ENCODE peak calls at places on chromosomes 1 and 21, in six cellular contexts. L is ascending aorta; X is aorta; Q is stimulated activated CD8-positive, alpha-beta memory T cell treated with anti-CD3 and anti-CD28 coated beads, Interleukin-15, amount 100 ng/mL, for 24 hours; I is activated CD4-positive, alpha-beta T cell treated with anti-CD3 and anti-CD28 coated beads, Interleukin-2, amount 50 U/mL, for 48 hours; B is SW480. O is an unnamed sample.

GRCh38 chr1:219587817-219588561 is 24.9 kb downstream of the ZC3H11B start:
- DNase-seq in L (no peak), X (no peak), Q (no peak), I (no peak), B (no peak), O (no peak)

GRCh38 chr1:14915356-14916054 is 238.0 kb upstream of the TMEM51 start:
- DNase-seq in L (no peak), X (no peak), Q (peak; percentile 15), I (peak; percentile 44), B (peak; percentile 40), O (peak; percentile 32)

GRCh38 chr1:183879477-183879876 is 74.6 kb downstream of the RGL1 start:
- DNase-seq in L (no peak), X (no peak), Q (no peak), I (no peak), B (no peak), O (no peak)

GRCh38 chr1:91148641-91149069 is 126.8 kb upstream of the ZNF644 start:
- DNase-seq in L (no peak), X (peak; percentile 58), Q (no peak), I (no peak), B (no peak), O (no peak)

GRCh38 chr1:43732132-43732531 is 24.8 kb downstream of the ST3GAL3 start:
- DNase-seq in L (no peak), X (no peak), Q (no peak), I (no peak), B (no peak), O (no peak)

GRCh38 chr1:110630770-110631663 is 24.9 kb upstream of the KCNA2 start:
- DNase-seq in L (no peak), X (peak; percentile 81), Q (peak; percentile 57), I (peak; percentile 88), B (peak; percentile 56), O (peak; percentile 73)

GRCh38 chr1:29623501-29623900 is 387.2 kb downstream of the PTPRU start:
- DNase-seq in L (no peak), X (no peak), Q (no peak), I (no peak), B (no peak), O (no peak)

GRCh38 chr1:208748766-208749165 is 504.6 kb upstream of the PLXNA2 start:
- DNase-seq in L (no peak), X (no peak), Q (no peak), I (no peak), B (no peak), O (no peak)

GRCh38 chr1:164651378-164651951 is 92.5 kb downstream of the PBX1 start:
- DNase-seq in L (no peak), X (no peak), Q (no peak), I (no peak), B (peak; percentile 90), O (no peak)

GRCh38 chr1:217095050-217095622 is 371.9 kb upstream of the ESRRG start:
- DNase-seq in L (no peak), X (no peak), Q (no peak), I (no peak), B (no peak), O (no peak)

GRCh38 chr21:34517491-34518245 is 5.7 kb upstream of the KCNE1 start:
- DNase-seq in L (no peak), X (no peak), Q (no peak), I (no peak), B (no peak), O (no peak)

GRCh38 chr21:26449161-26449560 is 123.9 kb downstream of the CYYR1 start:
- DNase-seq in L (no peak), X (no peak), Q (no peak), I (no peak), B (no peak), O (no peak)

GRCh38 chr1:24903955-24904730 is 25.9 kb downstream of the RUNX3 start:
- DNase-seq in L (no peak), X (peak; percentile 39), Q (no peak), I (no peak), B (no peak), O (no peak)

GRCh38 chr1:161792740-161793139 is 26.6 kb downstream of the ATF6 start:
- DNase-seq in L (no peak), X (no peak), Q (no peak), I (no peak), B (peak; percentile 64), O (no peak)

GRCh38 chr1:66788231-66788939 is 12.7 kb downstream of the INSL5 start:
- DNase-seq in L (no peak), X (no peak), Q (no peak), I (peak; percentile 57), B (no peak), O (no peak)

GRCh38 chr1:177257128-177257527 is 86.4 kb downstream of the BRINP2 start:
- DNase-seq in L (no peak), X (no peak), Q (no peak), I (no peak), B (no peak), O (no peak)

GRCh38 chr21:36727886-36728285 is 29.0 kb downstream of the SIM2 start:
- DNase-seq in L (no peak), X (no peak), Q (no peak), I (no peak), B (no peak), O (no peak)

GRCh38 chr1:21607549-21608529 is 61.3 kb downstream of the RAP1GAP start:
- DNase-seq in L (no peak), X (peak; percentile 90), Q (peak; percentile 9), I (peak; percentile 71), B (peak; percentile 94), O (peak; percentile 61)

GRCh38 chr1:192530254-192530653 is 45.3 kb upstream of the RGS1 start:
- DNase-seq in L (no peak), X (no peak), Q (no peak), I (no peak), B (no peak), O (no peak)

GRCh38 chr1:116763787-116764465 is 9.7 kb downstream of the CD2 start:
- DNase-seq in L (no peak), X (no peak), Q (no peak), I (peak; percentile 74), B (no peak), O (no peak)

O was measured in left ventricle myocardium inferior.